ENCODE peak calls at places on chromosome 22, in six cellular contexts. U, L, Y, D, O and W are unnamed samples.
A peak's percentile ranks its signal among the peaks of the same experiment; 100 is the strongest.

GRCh38 chr22:39908737-39909136 is 7.9 kb downstream of the GRAP2 start:
- DNase-seq in L (no peak), U (peak; percentile 29), Y (no peak), O (no peak), D (no peak), W (peak; percentile 45)

GRCh38 chr22:37416389-37416788 is 10.9 kb downstream of the ELFN2 start:
- DNase-seq in Y (no peak), O (no peak), D (no peak), U (no peak), L (no peak), W (no peak)

GRCh38 chr22:29071261-29072045 is 1.4 kb upstream of the KREMEN1 start:
- DNase-seq in L (peak; percentile 20), D (no peak), Y (no peak), U (no peak), O (peak; percentile 91), W (peak; percentile 61)

GRCh38 chr22:39956932-39957664 is 3.1 kb upstream of the TMA7B start:
- DNase-seq in L (no peak), D (no peak), U (no peak), O (no peak), Y (no peak), W (no peak)

GRCh38 chr22:48140261-48140660 is 1377.8 kb downstream of the TBC1D22A start:
- DNase-seq in D (peak; percentile 30), U (no peak), O (no peak), Y (no peak), L (no peak), W (no peak)

GRCh38 chr22:31440681-31441080 is 41.3 kb downstream of the DRG1 start:
- DNase-seq in U (no peak), O (no peak), L (no peak), Y (no peak), D (no peak), W (no peak)

GRCh38 chr22:35797411-35797810 is 79.7 kb downstream of the APOL5 start:
- DNase-seq in U (no peak), Y (no peak), L (no peak), O (no peak), D (no peak), W (no peak)

GRCh38 chr22:33271390-33272161 is 213.4 kb upstream of the SYN3 start:
- DNase-seq in U (no peak), O (no peak), D (peak; percentile 71), L (peak; percentile 7), Y (no peak), W (peak; percentile 14)

GRCh38 chr22:20429254-20430100 is 8.1 kb downstream of the SCARF2 start:
- DNase-seq in D (peak; percentile 56), U (peak; percentile 77), Y (peak; percentile 81), L (no peak), O (peak; percentile 91), W (no peak)

GRCh38 chr22:47608421-47608820 is 846.0 kb downstream of the TBC1D22A start:
- DNase-seq in Y (no peak), O (no peak), U (no peak), L (no peak), D (no peak), W (no peak)

GRCh38 chr22:19275919-19276600 is 15.5 kb downstream of the CLTCL1 start:
- DNase-seq in L (no peak), O (no peak), D (no peak), Y (no peak), U (no peak), W (no peak)

GRCh38 chr22:41619979-41620645 is 731 bp downstream of the DESI1 start:
- DNase-seq in D (peak; percentile 63), Y (peak; percentile 14), O (peak; percentile 74), U (peak; percentile 13), L (no peak), W (peak; percentile 60)

GRCh38 chr22:19892249-19892879 is 37.7 kb upstream of the GNB1L start:
- DNase-seq in U (peak; percentile 43), O (no peak), D (no peak), L (peak; percentile 29), Y (peak; percentile 21), W (no peak)

GRCh38 chr22:46432164-46433068 is 96.9 kb downstream of the TRMU start:
- DNase-seq in L (no peak), Y (peak; percentile 7), D (no peak), U (no peak), O (no peak), W (no peak)

GRCh38 chr22:21641417-21641794 is 696 bp upstream of the SDF2L1 start:
- DNase-seq in O (peak; percentile 68), Y (no peak), L (peak; percentile 51), U (no peak), D (no peak), W (peak; percentile 74)

GRCh38 chr22:20111045-20111688 is 4.7 kb upstream of the RANBP1 start:
- DNase-seq in U (no peak), O (peak; percentile 78), Y (no peak), L (peak; percentile 20), D (no peak), W (peak; percentile 54)

GRCh38 chr22:47036936-47037485 is 274.6 kb downstream of the TBC1D22A start:
- DNase-seq in U (no peak), D (no peak), L (no peak), Y (no peak), O (no peak), W (no peak)

GRCh38 chr22:19464546-19464945 is 14.4 kb downstream of the UFD1 start:
- DNase-seq in D (no peak), U (no peak), O (no peak), Y (no peak), L (no peak), W (no peak)

GRCh38 chr22:47686594-47687363 is 924.3 kb downstream of the TBC1D22A start:
- DNase-seq in Y (no peak), U (no peak), D (no peak), O (no peak), L (no peak), W (no peak)

GRCh38 chr22:40874016-40874415 is 12.1 kb upstream of the DNAJB7 start:
- DNase-seq in U (no peak), L (no peak), O (no peak), D (no peak), Y (no peak), W (no peak)

GRCh38 chr22:29478326-29479276 is 1.4 kb upstream of the NEFH start:
- DNase-seq in U (no peak), D (no peak), Y (no peak), O (peak; percentile 71), L (no peak), W (peak; percentile 51)

GRCh38 chr22:23070418-23071162 is at the start of gene GNAZ:
- DNase-seq in U (peak; percentile 5), O (peak; percentile 62), D (no peak), Y (no peak), L (no peak), W (peak; percentile 12)

GRCh38 chr22:16974298-16975084 is 33.5 kb downstream of the GAB4 start:
- DNase-seq in L (no peak), Y (no peak), O (no peak), U (no peak), D (no peak), W (no peak)

GRCh38 chr22:25281675-25282345 is 62.4 kb downstream of the CRYBB2 start:
- DNase-seq in Y (no peak), L (no peak), U (no peak), D (no peak), O (peak; percentile 78), W (no peak)

GRCh38 chr22:25282671-25283561 is 63.5 kb downstream of the CRYBB2 start:
- DNase-seq in O (peak; percentile 96), Y (no peak), U (no peak), L (no peak), D (no peak), W (no peak)

DNA sequence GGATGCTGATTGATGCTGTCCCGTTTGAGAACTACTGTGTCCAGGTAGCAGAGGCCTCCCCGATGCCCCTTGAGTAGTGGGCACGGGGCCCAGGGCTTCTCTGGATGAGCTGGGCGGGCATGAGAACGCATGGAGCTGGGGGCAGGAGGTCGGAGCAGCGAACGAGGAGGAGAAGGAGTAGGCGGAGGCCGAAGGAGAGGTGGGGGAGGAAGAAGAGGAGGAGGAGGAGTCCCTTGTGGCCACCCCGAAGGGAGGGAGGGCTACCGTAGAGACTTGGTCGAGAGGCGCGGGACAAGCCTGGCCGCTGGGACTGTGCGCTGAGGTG is 62.9 kb downstream of the CRYBB2 start:
- DNase-seq in U (no peak), Y (no peak), D (no peak), O (peak; percentile 81), L (no peak), W (no peak)
- H3K27ac ChIP-seq in U (no peak overlapping the region), Y (no peak overlapping the region), D (no peak overlapping the region), O (no peak overlapping the region), L (no peak overlapping the region), W (no peak overlapping the region)

GRCh38 chr22:38786631-38787030 is 7.3 kb downstream of the DNAL4 start:
- DNase-seq in O (no peak), Y (no peak), U (no peak), D (no peak), L (no peak), W (no peak)
- H3K27ac ChIP-seq in O (no peak overlapping the region), Y (peak overlapping the region; percentile 43), U (no peak overlapping the region), D (peak overlapping the region; percentile 93), L (no peak overlapping the region), W (no peak overlapping the region)

GRCh38 chr22:24419480-24419860 is 7.9 kb upstream of the ADORA2A start:
- DNase-seq in D (no peak), L (no peak), O (no peak), Y (no peak), U (no peak), W (no peak)
- H3K27ac ChIP-seq in D (no peak overlapping the region), L (no peak overlapping the region), O (no peak overlapping the region), Y (no peak overlapping the region), U (no peak overlapping the region), W (no peak overlapping the region)

GRCh38 chr22:44029069-44029468 is 5.0 kb downstream of the PARVB start:
- DNase-seq in O (no peak), Y (no peak), L (no peak), D (no peak), U (no peak), W (no peak)
- H3K27ac ChIP-seq in O (no peak overlapping the region), Y (no peak overlapping the region), L (no peak overlapping the region), D (peak overlapping the region; percentile 51), U (no peak overlapping the region), W (no peak overlapping the region)

GRCh38 chr22:25156736-25157135 is 42.9 kb upstream of the CRYBB3 start:
- DNase-seq in L (no peak), D (no peak), Y (no peak), O (no peak), U (no peak), W (no peak)

GRCh38 chr22:25159028-25159427 is 40.6 kb upstream of the CRYBB3 start:
- DNase-seq in Y (no peak), D (no peak), L (no peak), O (no peak), U (no peak), W (peak; percentile 9)

GRCh38 chr22:25149014-25149413 is 50.6 kb upstream of the CRYBB3 start:
- DNase-seq in O (no peak), L (no peak), U (no peak), D (no peak), Y (no peak), W (no peak)

GRCh38 chr22:25154686-25154999 is 45.0 kb upstream of the CRYBB3 start:
- DNase-seq in L (no peak), Y (no peak), O (no peak), D (no peak), U (no peak), W (no peak)

GRCh38 chr22:25153961-25154685 is 45.5 kb upstream of the CRYBB3 start:
- DNase-seq in O (peak; percentile 54), Y (no peak), U (no peak), L (peak; percentile 31), D (peak; percentile 77), W (peak; percentile 65)
- H3K27ac ChIP-seq in O (no peak overlapping the region), Y (no peak overlapping the region), U (no peak overlapping the region), L (no peak overlapping the region), D (peak overlapping the region; percentile 79), W (no peak overlapping the region)